ENCODE peak calls at places on chromosomes 12 and 14, in eight cellular contexts. R is fibroblast of lung, S is bronchial epithelial cell, Y is A549, V is stomach, I is OCI-LY7, Z is IMR-90, H is lung. Q is an unnamed sample.

GRCh38 chr14:91953170-91953985 is 5.9 kb upstream of the FBLN5 start:
- DNase-seq in R (peak), S (no peak), Y (no peak), V (no peak), I (no peak), Z (peak), H (no peak), Q (no peak)

GRCh38 chr12:93197067-93197593 is 180.6 kb upstream of the NUDT4 start:
- DNase-seq in R (peak), S (peak), Y (no peak), V (no peak), I (no peak), Z (peak), H (no peak), Q (no peak)

GRCh38 chr12:13913371-13913770 is 68.0 kb downstream of the GRIN2B start:
- DNase-seq in R (no peak), S (no peak), Y (no peak), V (no peak), I (no peak), Z (no peak), H (no peak), Q (no peak)

GRCh38 chr12:75908961-75909699 is 122.4 kb downstream of the PHLDA1 start:
- DNase-seq in R (peak), S (peak), Y (no peak), V (peak), I (no peak), Z (peak), H (peak), Q (no peak)

GRCh38 chr12:50220357-50221061 is 53.3 kb upstream of the CERS5 start:
- DNase-seq in R (peak), S (peak), Y (no peak), V (no peak), I (peak), Z (peak), H (no peak), Q (peak)

GRCh38 chr12:120628919-120629318 is 11.5 kb upstream of the CABP1 start:
- DNase-seq in R (no peak), S (no peak), Y (peak), V (peak), I (no peak), Z (no peak), H (no peak), Q (no peak)

GRCh38 chr14:63155511-63156189 is 48.6 kb upstream of the RHOJ start:
- DNase-seq in R (peak), S (peak), Y (no peak), V (no peak), I (no peak), Z (peak), H (no peak), Q (no peak)

GRCh38 chr12:27333311-27334009 is 824 bp downstream of the BMAL2 start:
- DNase-seq in R (no peak), S (peak), Y (no peak), V (peak), I (no peak), Z (no peak), H (no peak), Q (peak)

GRCh38 chr14:102748806-102749205 is 28.4 kb upstream of the TRAF3 start:
- DNase-seq in R (no peak), S (no peak), Y (no peak), V (no peak), I (no peak), Z (no peak), H (no peak), Q (no peak)

GRCh38 chr12:50017047-50017446 is 8.2 kb downstream of the RACGAP1 start:
- DNase-seq in R (peak), S (peak), Y (no peak), V (peak), I (no peak), Z (peak), H (peak), Q (no peak)

GRCh38 chr14:92930737-92931602 is 8.0 kb downstream of the CHGA start:
- DNase-seq in R (no peak), S (peak), Y (no peak), V (no peak), I (no peak), Z (no peak), H (no peak), Q (no peak)

GRCh38 chr14:61472025-61472672 is 150.8 kb downstream of the PRKCH start:
- DNase-seq in R (peak), S (peak), Y (peak), V (no peak), I (peak), Z (peak), H (peak), Q (no peak)

GRCh38 chr14:72786377-72787350 is 107.2 kb downstream of the DPF3 start:
- DNase-seq in R (no peak), S (no peak), Y (no peak), V (no peak), I (no peak), Z (no peak), H (no peak), Q (no peak)

GRCh38 chr12:13924286-13924685 is 57.1 kb downstream of the GRIN2B start:
- DNase-seq in R (no peak), S (no peak), Y (no peak), V (no peak), I (no peak), Z (no peak), H (no peak), Q (no peak)

GRCh38 chr12:48017496-48017895 is 13.2 kb upstream of the COL2A1 start:
- DNase-seq in R (no peak), S (no peak), Y (no peak), V (no peak), I (no peak), Z (no peak), H (no peak), Q (no peak)

GRCh38 chr14:89027097-89027740 is 202.8 kb downstream of the TTC8 start:
- DNase-seq in R (peak), S (no peak), Y (peak), V (peak), I (peak), Z (peak), H (peak), Q (peak)

GRCh38 chr14:58832010-58832409 is 194.2 kb downstream of the DACT1 start:
- DNase-seq in R (no peak), S (no peak), Y (no peak), V (no peak), I (no peak), Z (no peak), H (no peak), Q (no peak)

GRCh38 chr12:50650285-50650684 is 113.6 kb upstream of the ATF1 start:
- DNase-seq in R (no peak), S (no peak), Y (no peak), V (no peak), I (no peak), Z (no peak), H (no peak), Q (no peak)

GRCh38 chr12:48618541-48618940 is 48.7 kb upstream of the LALBA start:
- DNase-seq in R (peak), S (peak), Y (peak), V (peak), I (peak), Z (peak), H (peak), Q (peak)

GRCh38 chr12:1583421-1584078 is 10.8 kb downstream of the FBXL14 start:
- DNase-seq in R (peak), S (peak), Y (peak), V (peak), I (peak), Z (peak), H (peak), Q (peak)

GRCh38 chr12:122584177-122584576 is 57.1 kb downstream of the KNTC1 start:
- DNase-seq in R (no peak), S (no peak), Y (no peak), V (no peak), I (no peak), Z (no peak), H (no peak), Q (no peak)

GRCh38 chr12:40622246-40622838 is 69.9 kb upstream of the CNTN1 start:
- DNase-seq in R (peak), S (peak), Y (peak), V (peak), I (peak), Z (peak), H (peak), Q (peak)

GRCh38 chr14:39246618-39247017 is 12.9 kb downstream of the MIA2 start:
- DNase-seq in R (no peak), S (no peak), Y (no peak), V (no peak), I (no peak), Z (peak), H (no peak), Q (no peak)

GRCh38 chr14:39247256-39247655 is 13.5 kb downstream of the MIA2 start:
- DNase-seq in R (peak), S (peak), Y (no peak), V (no peak), I (no peak), Z (peak), H (no peak), Q (no peak)

DNA sequence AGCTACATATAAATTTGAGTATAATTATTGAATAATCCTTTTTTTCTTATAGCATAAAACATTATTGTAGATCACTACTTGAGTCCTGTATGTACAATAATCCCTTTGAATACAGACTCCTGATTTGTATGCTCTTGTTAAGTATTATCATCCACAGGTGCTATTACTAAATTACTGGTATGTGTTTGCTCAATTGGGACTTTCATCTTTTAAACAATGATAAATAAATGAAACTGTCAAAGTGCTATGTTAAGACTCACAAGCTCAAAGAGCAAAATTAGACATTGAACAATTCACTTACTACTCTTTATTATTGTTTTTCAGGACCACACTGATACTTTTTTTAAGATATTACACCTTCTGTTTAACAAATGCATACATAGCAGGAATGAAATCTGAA is 17.8 kb downstream of the MIA2 start:
- DNase-seq in R (no peak), S (no peak), Y (no peak), V (no peak), I (no peak), Z (no peak), H (no peak), Q (no peak)
- TF ChIP-seq CTCF in R (no peak), S (no peak), Y (no peak), V (no peak), I (no peak), Z (no peak), H (no peak), Q (no peak)

GRCh38 chr12:77325505-77325904 is 260.1 kb upstream of the E2F7 start:
- DNase-seq in R (no peak), S (no peak), Y (no peak), V (no peak), I (no peak), Z (no peak), H (no peak), Q (peak)

GRCh38 chr12:77328326-77328725 is 263.0 kb upstream of the E2F7 start:
- DNase-seq in R (no peak), S (peak), Y (no peak), V (no peak), I (no peak), Z (no peak), H (no peak), Q (no peak)

GRCh38 chr12:77323778-77324415 is 258.5 kb upstream of the E2F7 start:
- DNase-seq in R (no peak), S (no peak), Y (no peak), V (no peak), I (no peak), Z (no peak), H (no peak), Q (no peak)

GRCh38 chr12:77324416-77324762 is 259.0 kb upstream of the E2F7 start:
- DNase-seq in R (no peak), S (no peak), Y (no peak), V (no peak), I (no peak), Z (no peak), H (no peak), Q (no peak)

GRCh38 chr12:77324763-77325468 is 259.5 kb upstream of the E2F7 start:
- DNase-seq in R (peak), S (peak), Y (peak), V (peak), I (peak), Z (peak), H (peak), Q (peak)
- TF ChIP-seq CTCF in R (peak), S (peak), Y (peak), V (peak), I (peak), Z (peak), H (peak), Q (peak)

DNA sequence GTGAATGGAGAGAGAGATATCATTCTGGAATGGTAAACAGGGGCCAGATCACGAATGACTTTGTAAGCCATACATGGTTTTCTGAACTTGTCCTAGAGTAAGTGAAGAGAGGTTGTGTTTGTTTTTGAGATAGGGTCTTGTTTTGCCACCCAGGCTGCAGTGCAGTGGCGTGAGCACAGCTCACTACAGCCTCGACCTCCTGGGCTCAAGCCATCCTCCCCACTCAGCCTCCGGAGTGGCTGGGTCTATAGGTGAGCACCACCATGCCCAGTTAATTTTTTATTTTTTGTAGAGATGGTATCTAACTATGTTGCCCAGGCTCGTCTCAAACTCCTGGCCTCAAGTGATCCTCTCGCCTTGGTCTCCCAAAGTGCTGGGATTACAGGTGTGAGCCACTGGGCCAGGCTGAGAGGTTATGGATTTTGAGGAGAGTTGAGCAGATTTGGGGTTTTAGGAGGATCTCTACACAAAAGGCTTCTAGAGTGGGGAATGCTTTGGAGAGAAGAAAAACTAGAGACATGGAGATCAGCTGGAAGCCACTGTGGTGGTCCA is 19.7 kb upstream of the GPRC5A start:
- DNase-seq in R (no peak), S (no peak), Y (no peak), V (no peak), I (no peak), Z (no peak), H (no peak), Q (no peak)
- TF ChIP-seq CTCF in R (no peak), S (no peak), Y (no peak), V (no peak), I (no peak), Z (no peak), H (no peak), Q (no peak)

GRCh38 chr14:35963209-35963608 is 137.1 kb downstream of the BRMS1L start:
- DNase-seq in R (no peak), S (peak), Y (peak), V (no peak), I (no peak), Z (no peak), H (no peak), Q (no peak)
- TF ChIP-seq CTCF in R (peak), S (peak), Y (peak), V (no peak), I (peak), Z (peak), H (no peak), Q (peak)

GRCh38 chr12:53231859-53232640 is at the start of gene RARG:
- DNase-seq in R (peak), S (peak), Y (peak), V (peak), I (no peak), Z (no peak), H (peak), Q (peak)
- TF ChIP-seq CTCF in R (no peak), S (no peak), Y (no peak), V (no peak), I (no peak), Z (no peak), H (no peak), Q (peak)

DNA sequence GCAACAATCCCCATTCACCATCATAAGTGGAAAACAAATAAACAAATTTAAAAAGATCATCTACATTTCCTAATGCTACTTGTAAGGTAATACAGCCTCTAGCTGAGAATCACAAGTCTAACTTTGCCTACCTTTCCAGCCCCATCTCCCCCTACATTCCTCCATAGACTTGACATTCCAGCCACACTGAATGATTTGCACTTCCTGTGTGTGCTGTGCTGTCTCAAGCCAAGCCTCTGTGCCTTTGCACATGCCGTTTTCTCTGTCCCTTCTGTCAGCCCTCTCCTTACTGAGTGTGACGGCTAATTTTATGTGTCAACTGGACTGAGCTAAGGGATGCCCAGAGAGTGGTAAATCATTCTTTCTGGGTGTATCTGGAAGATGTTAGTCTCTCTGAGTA is 82.4 kb upstream of the MBIP start:
- DNase-seq in R (no peak), S (no peak), Y (no peak), V (no peak), I (no peak), Z (no peak), H (no peak), Q (no peak)
- TF ChIP-seq CTCF in R (no peak), S (no peak), Y (no peak), V (no peak), I (no peak), Z (no peak), H (no peak), Q (no peak)

GRCh38 chr12:85755760-85756159 is 80.4 kb downstream of the RASSF9 start:
- DNase-seq in R (no peak), S (peak), Y (no peak), V (no peak), I (no peak), Z (peak), H (no peak), Q (no peak)
- TF ChIP-seq CTCF in R (no peak), S (peak), Y (no peak), V (no peak), I (no peak), Z (no peak), H (no peak), Q (no peak)

Q was measured in GM10248.